ENCODE peak calls at places on chromosome 2, in ten cellular contexts. Q is NCI-H1417 treated with DMSO at 0.1 percent for 48 hours; H is stimulated activated CD4-positive, alpha-beta T cell treated with anti-CD3 and anti-CD28 coated beads, Interleukin-15, amount 100 ng/mL, for 24 hours; T is frontal cortex; J is foreskin fibroblast; P is fibroblast of lung; D is tibial artery; A is A673; B is HS-5; W is islet precursor cell. C is an unnamed sample.

GRCh38 chr2:222613715-222614331 is 42.1 kb downstream of the FARSB start:
- DNase-seq in Q (peak; percentile 17), H (no peak), T (peak; percentile 61), J (peak; percentile 67), P (peak; percentile 78), D (no peak), A (peak; percentile 76), B (no peak), W (no peak), C (no peak)

GRCh38 chr2:97935719-97936161 is 60.0 kb downstream of the TMEM131 start:
- DNase-seq in Q (no peak), H (peak; percentile 23), T (no peak), J (peak; percentile 66), P (peak; percentile 92), D (no peak), A (peak; percentile 11), B (no peak), W (peak; percentile 91), C (no peak)

GRCh38 chr2:215138466-215138865 is at the start of gene ABCA12:
- DNase-seq in Q (no peak), H (no peak), T (no peak), J (no peak), P (no peak), D (no peak), A (no peak), B (no peak), W (no peak), C (no peak)

GRCh38 chr2:215930505-215931233 is 82.7 kb downstream of the MREG start:
- DNase-seq in Q (no peak), H (no peak), T (no peak), J (peak; percentile 42), P (peak; percentile 48), D (no peak), A (no peak), B (peak; percentile 14), W (no peak), C (no peak)

GRCh38 chr2:65146067-65146466 is 16.2 kb upstream of the RAB1A start:
- DNase-seq in Q (no peak), H (no peak), T (no peak), J (no peak), P (no peak), D (no peak), A (no peak), B (no peak), W (no peak), C (no peak)

GRCh38 chr2:9497017-9497416 is 22.7 kb downstream of the IAH1 start:
- DNase-seq in Q (no peak), H (peak; percentile 21), T (no peak), J (no peak), P (no peak), D (no peak), A (no peak), B (no peak), W (no peak), C (peak; percentile 35)

GRCh38 chr2:17181051-17181450 is 337.2 kb downstream of the RAD51AP2 start:
- DNase-seq in Q (no peak), H (no peak), T (no peak), J (no peak), P (no peak), D (no peak), A (no peak), B (no peak), W (no peak), C (no peak)

GRCh38 chr2:178526256-178526655 is 46.0 kb downstream of the PLEKHA3 start:
- DNase-seq in Q (no peak), H (no peak), T (no peak), J (no peak), P (no peak), D (no peak), A (no peak), B (no peak), W (no peak), C (no peak)

GRCh38 chr2:7118606-7119503 is 201.6 kb downstream of the RNF144A start:
- DNase-seq in Q (no peak), H (peak; percentile 18), T (peak; percentile 35), J (peak; percentile 63), P (peak; percentile 25), D (no peak), A (peak; percentile 83), B (peak; percentile 13), W (no peak), C (peak; percentile 44)

GRCh38 chr2:226579519-226579918 is 220.1 kb downstream of the IRS1 start:
- DNase-seq in Q (no peak), H (no peak), T (no peak), J (peak; percentile 26), P (no peak), D (no peak), A (no peak), B (no peak), W (no peak), C (no peak)

GRCh38 chr2:18520605-18521031 is 39.8 kb downstream of the RDH14 start:
- DNase-seq in Q (no peak), H (peak; percentile 80), T (peak; percentile 63), J (peak; percentile 94), P (peak; percentile 83), D (peak; percentile 93), A (peak; percentile 81), B (peak; percentile 42), W (peak; percentile 86), C (peak; percentile 81)

GRCh38 chr2:30641765-30642341 is 165.4 kb downstream of the CAPN13 start:
- DNase-seq in Q (peak; percentile 92), H (no peak), T (no peak), J (no peak), P (no peak), D (no peak), A (no peak), B (no peak), W (no peak), C (no peak)

GRCh38 chr2:240811346-240812300 is 8.4 kb downstream of the KIF1A start:
- DNase-seq in Q (no peak), H (no peak), T (no peak), J (no peak), P (no peak), D (peak; percentile 45), A (no peak), B (no peak), W (peak; percentile 43), C (no peak)

GRCh38 chr2:20027715-20028434 is 15.4 kb upstream of the MATN3 start:
- DNase-seq in Q (no peak), H (no peak), T (no peak), J (peak; percentile 25), P (no peak), D (no peak), A (no peak), B (no peak), W (no peak), C (no peak)

GRCh38 chr2:74690571-74690970 is 36.5 kb downstream of the SEMA4F start:
- DNase-seq in Q (peak; percentile 8), H (peak; percentile 12), T (peak; percentile 60), J (peak; percentile 83), P (peak; percentile 76), D (no peak), A (peak; percentile 78), B (peak; percentile 10), W (no peak), C (peak; percentile 46)

C was measured in activated naive CD4-positive, alpha-beta T cell treated with anti-CD3 and anti-CD28 coated beads for 36 hours.